ENCODE peak calls at places on chromosome 10, in five cellular contexts. A is HepG2, F is H1, K is GM12891, S is K562. G is an unnamed sample.

GRCh38 chr10:6567894-6568293 is 12.2 kb downstream of the PRKCQ start:
- DNase-seq in S (no peak), K (no peak), A (no peak), F (no peak), G (no peak)

GRCh38 chr10:127354992-127355391 is 158.6 kb upstream of the INSYN2A start:
- DNase-seq in A (no peak), S (peak; percentile 7), F (no peak), K (no peak), G (no peak)

GRCh38 chr10:30645340-30645827 is 15.8 kb upstream of the LYZL2 start:
- DNase-seq in K (no peak), A (peak; percentile 9), F (peak; percentile 49), S (no peak), G (no peak)

GRCh38 chr10:101817542-101818118 is 614 bp downstream of the OGA start:
- DNase-seq in S (peak; percentile 45), K (no peak), F (no peak), A (no peak), G (no peak)

GRCh38 chr10:93813507-93814465 is 56.0 kb downstream of the LGI1 start:
- DNase-seq in K (no peak), A (peak; percentile 32), S (no peak), F (peak; percentile 77), G (no peak)

GRCh38 chr10:80265740-80266512 is 23.5 kb downstream of the MAT1A start:
- DNase-seq in A (no peak), K (no peak), S (no peak), F (no peak), G (no peak)

GRCh38 chr10:48658243-48658888 is 26.3 kb upstream of the WDFY4 start:
- DNase-seq in K (no peak), S (peak; percentile 76), A (peak; percentile 56), F (peak; percentile 92), G (no peak)

GRCh38 chr10:117541405-117541908 is 1.1 kb upstream of the EMX2 start:
- DNase-seq in A (no peak), S (no peak), F (no peak), K (no peak), G (no peak)

DNA sequence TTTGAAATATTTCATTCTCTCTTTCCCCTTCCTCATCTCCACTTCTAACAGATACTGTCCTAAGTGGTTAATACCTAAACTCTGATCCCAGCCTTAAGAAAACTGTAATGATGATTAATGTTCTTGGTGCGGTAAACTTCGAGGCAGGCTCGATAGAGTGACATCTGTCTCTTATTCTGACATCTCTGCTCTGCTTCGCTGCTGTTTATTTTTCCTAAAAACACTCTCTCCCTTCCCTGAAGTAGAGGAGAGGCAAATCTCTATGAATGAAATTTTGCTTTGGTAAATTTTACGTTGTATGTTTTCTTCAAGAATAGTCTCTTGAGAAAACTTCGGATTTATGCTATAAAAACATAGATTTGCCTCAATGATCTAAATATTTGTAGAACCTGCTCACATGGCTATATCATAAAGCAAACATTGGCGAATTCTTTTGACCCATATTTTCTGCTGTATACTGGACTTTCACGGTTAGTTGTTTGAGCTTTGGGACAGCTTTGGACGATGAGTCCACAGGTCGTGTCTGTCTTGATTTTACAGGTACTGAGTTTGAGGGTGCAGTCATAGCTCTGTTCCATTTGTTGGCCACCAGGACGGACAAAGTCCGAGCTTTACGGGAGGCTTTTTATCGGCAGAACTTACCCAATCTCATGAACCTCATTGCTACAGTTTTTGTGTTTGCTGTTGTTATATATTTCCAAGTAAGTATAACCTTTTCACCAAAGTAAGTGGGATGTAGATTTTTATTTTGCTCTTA is 27.1 kb downstream of the SEC61A2 start:
- DNase-seq in A (peak; percentile 80), F (no peak), S (no peak), K (no peak), G (no peak)
- TF ChIP-seq TAF1 in A (no peak), F (no peak), S (no peak), K (no peak), G (no peak)

DNA sequence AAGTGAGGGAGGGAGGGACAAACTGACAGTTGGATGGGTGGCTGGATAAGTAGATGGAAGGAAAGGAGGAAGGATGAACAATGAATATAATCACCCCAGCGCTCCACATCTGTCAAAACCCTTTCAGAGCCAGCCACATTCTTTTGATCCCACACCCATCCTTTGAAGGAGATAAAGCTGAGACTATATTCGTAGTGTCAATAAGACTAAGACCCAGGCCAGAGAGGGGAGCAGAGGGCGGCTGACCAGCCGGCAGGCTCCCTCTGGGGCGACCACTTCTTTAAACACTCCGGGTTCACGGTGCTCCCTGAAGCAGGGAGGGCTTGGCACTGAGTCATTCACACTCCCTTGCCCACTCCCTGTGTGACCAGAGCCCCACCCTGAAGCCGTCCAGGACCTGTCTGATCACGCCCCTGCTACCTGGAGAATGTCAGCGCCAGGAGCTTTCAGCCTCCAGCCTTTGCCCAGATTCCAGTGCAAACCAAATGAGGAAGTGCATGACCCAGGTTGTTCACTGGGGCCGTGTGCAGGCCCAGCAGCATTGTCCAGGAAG is 34.3 kb downstream of the UNC5B start:
- DNase-seq in A (no peak), S (peak; percentile 39), F (no peak), K (no peak), G (no peak)
- TF ChIP-seq POLR2A in A (no peak), S (no peak), F (no peak), K (no peak), G (no peak)

GRCh38 chr10:51708609-51709008 is 9.2 kb upstream of the CSTF2T start:
- DNase-seq in K (no peak), A (no peak), F (no peak), S (no peak), G (no peak)

GRCh38 chr10:51709324-51709972 is 10.1 kb upstream of the CSTF2T start:
- DNase-seq in S (no peak), K (no peak), A (no peak), F (no peak), G (no peak)

GRCh38 chr10:51707392-51707791 is 8.0 kb upstream of the CSTF2T start:
- DNase-seq in A (no peak), F (no peak), S (no peak), K (no peak), G (no peak)

GRCh38 chr10:51707821-51708424 is 8.5 kb upstream of the CSTF2T start:
- DNase-seq in K (no peak), S (no peak), F (no peak), A (no peak), G (no peak)

DNA sequence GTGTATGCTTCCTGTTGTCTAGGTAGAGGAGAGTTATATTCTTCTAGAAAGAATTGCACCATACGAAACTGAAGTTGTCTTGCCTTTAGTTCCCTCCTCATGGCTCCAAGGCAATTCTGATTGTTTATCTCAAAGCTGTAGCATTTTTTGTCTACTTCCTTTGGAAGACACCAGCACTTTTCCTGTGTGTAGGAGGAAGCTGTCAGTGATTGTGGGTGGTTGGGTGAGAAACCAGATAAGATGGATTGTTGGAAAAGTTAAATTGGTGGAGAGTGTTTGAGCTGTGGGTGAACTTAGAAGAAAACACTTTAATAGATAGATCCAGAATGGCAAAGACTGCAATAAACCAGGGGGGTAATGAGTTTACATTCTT is 12.1 kb upstream of the CSTF2T start:
- DNase-seq in F (no peak), A (no peak), S (no peak), K (no peak), G (no peak)
- TF ChIP-seq POLR2AphosphoS5 in F (no peak), A (no peak), S (no peak), K (no peak), G (no peak)

GRCh38 chr10:92592761-92593552 is at the start of gene KIF11:
- DNase-seq in F (peak; percentile 97), K (peak; percentile 69), A (peak; percentile 95), S (peak; percentile 80), G (peak; percentile 69)

GRCh38 chr10:92595505-92595904 is 2.6 kb downstream of the KIF11 start:
- DNase-seq in S (no peak), K (no peak), F (no peak), A (no peak), G (no peak)

GRCh38 chr10:92594194-92594593 is 1.3 kb downstream of the KIF11 start:
- DNase-seq in S (no peak), F (no peak), K (no peak), A (no peak), G (no peak)

GRCh38 chr10:92593553-92594046 is 670 bp downstream of the KIF11 start:
- DNase-seq in K (no peak), F (no peak), S (no peak), A (no peak), G (no peak)

DNA sequence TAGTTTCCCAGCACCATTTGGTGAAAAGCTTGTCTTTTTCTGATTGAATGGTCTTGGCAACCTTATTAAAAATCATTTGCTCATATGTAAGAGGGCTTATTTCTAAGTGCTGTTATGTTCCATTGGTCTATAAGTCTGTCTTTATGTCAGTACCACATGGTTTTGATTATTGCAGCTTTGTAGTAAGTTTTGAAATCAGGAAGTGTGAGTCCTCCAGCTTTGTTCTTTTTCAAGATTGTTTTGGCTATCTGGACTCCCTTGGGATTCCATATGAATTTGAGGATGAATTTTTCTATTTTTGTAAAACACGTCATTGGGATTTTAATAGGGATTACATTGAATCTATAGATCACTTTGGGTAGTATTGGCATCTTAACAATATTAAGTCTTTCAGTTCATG is 5.4 kb downstream of the KIF11 start:
- DNase-seq in F (no peak), S (no peak), K (no peak), A (no peak), G (no peak)
- TF ChIP-seq TAF1 in F (no peak), S (no peak), K (no peak), A (no peak), G (no peak)

GRCh38 chr10:78972947-78973900 is 95.5 kb upstream of the ZMIZ1 start:
- DNase-seq in S (peak; percentile 95), A (peak; percentile 97), K (peak; percentile 95), F (peak; percentile 72), G (peak; percentile 92)
- TF ChIP-seq POLR2A in S (peak; percentile 85), A (no peak), K (no peak), F (no peak), G (no peak)

GRCh38 chr10:509361-510102 is 179.9 kb downstream of the DIP2C start:
- DNase-seq in K (no peak), F (no peak), A (no peak), S (no peak), G (no peak)

GRCh38 chr10:510415-510881 is 179.0 kb downstream of the DIP2C start:
- DNase-seq in A (no peak), K (no peak), F (no peak), S (no peak), G (no peak)

GRCh38 chr10:511849-512191 is 177.6 kb downstream of the DIP2C start:
- DNase-seq in F (no peak), A (no peak), S (no peak), K (no peak), G (no peak)

GRCh38 chr10:513393-513792 is 176.1 kb downstream of the DIP2C start:
- DNase-seq in K (peak; percentile 49), A (no peak), F (no peak), S (no peak), G (no peak)

GRCh38 chr10:511101-511848 is 178.2 kb downstream of the DIP2C start:
- DNase-seq in K (peak; percentile 77), F (peak; percentile 97), A (peak; percentile 71), S (peak; percentile 84), G (peak; percentile 80)
- TF ChIP-seq POLR2AphosphoS5 in K (no peak), F (no peak), A (no peak), S (no peak), G (no peak)

GRCh38 chr10:71835671-71836593 is 15.1 kb downstream of the PSAP start:
- DNase-seq in S (no peak), K (peak; percentile 81), F (no peak), A (peak; percentile 42), G (peak; percentile 86)
- TF ChIP-seq TAF1 in S (no peak), K (no peak), F (no peak), A (no peak), G (peak; percentile 18)

G was measured in GM12892.